ENCODE peak calls at places on chromosome 22, in ten cellular contexts. One of them, this sample, is unnamed.
A peak's percentile ranks its signal among the peaks of the same experiment; 100 is the strongest.

GRCh38 chr22:37498289-37498909 is 12.2 kb upstream of the MFNG start:
- DNase-seq in progenitor cell of endocrine pancreas: peak; percentile 73
- DNase-seq in stimulated activated CD8-positive, alpha-beta memory T cell treated with anti-CD3 and anti-CD28 coated beads, Interleukin-7, amount 100 ng/mL, for 24 hours: peak; percentile 37
- DNase-seq in GM06990: peak; percentile 70
- DNase-seq in HEK293T: peak; percentile 86
- DNase-seq in fibroblast of pulmonary artery: no peak
- DNase-seq in fibroblast of the aortic adventitia: no peak
- DNase-seq in brain pericyte: no peak
- DNase-seq in hepatic stellate cell: no peak
- DNase-seq in HFFc6: no peak
- DNase-seq in this sample: no peak

GRCh38 chr22:29308791-29309262 is 2.4 kb downstream of the GAS2L1 start:
- DNase-seq in progenitor cell of endocrine pancreas: no peak
- DNase-seq in stimulated activated CD8-positive, alpha-beta memory T cell treated with anti-CD3 and anti-CD28 coated beads, Interleukin-7, amount 100 ng/mL, for 24 hours: no peak
- DNase-seq in GM06990: no peak
- DNase-seq in HEK293T: no peak
- DNase-seq in fibroblast of pulmonary artery: peak; percentile 81
- DNase-seq in fibroblast of the aortic adventitia: peak; percentile 34
- DNase-seq in brain pericyte: no peak
- DNase-seq in hepatic stellate cell: peak; percentile 91
- DNase-seq in HFFc6: no peak
- DNase-seq in this sample: no peak

GRCh38 chr22:45423524-45423923 is 10.0 kb downstream of the RIBC2 start:
- DNase-seq in progenitor cell of endocrine pancreas: no peak
- DNase-seq in stimulated activated CD8-positive, alpha-beta memory T cell treated with anti-CD3 and anti-CD28 coated beads, Interleukin-7, amount 100 ng/mL, for 24 hours: no peak
- DNase-seq in GM06990: no peak
- DNase-seq in HEK293T: no peak
- DNase-seq in fibroblast of pulmonary artery: no peak
- DNase-seq in fibroblast of the aortic adventitia: no peak
- DNase-seq in brain pericyte: no peak
- DNase-seq in hepatic stellate cell: no peak
- DNase-seq in HFFc6: no peak
- DNase-seq in this sample: no peak

GRCh38 chr22:37610480-37611148 is 2.0 kb downstream of the GGA1 start:
- DNase-seq in progenitor cell of endocrine pancreas: no peak
- DNase-seq in stimulated activated CD8-positive, alpha-beta memory T cell treated with anti-CD3 and anti-CD28 coated beads, Interleukin-7, amount 100 ng/mL, for 24 hours: no peak
- DNase-seq in GM06990: no peak
- DNase-seq in HEK293T: no peak
- DNase-seq in fibroblast of pulmonary artery: no peak
- DNase-seq in fibroblast of the aortic adventitia: no peak
- DNase-seq in brain pericyte: no peak
- DNase-seq in hepatic stellate cell: no peak
- DNase-seq in HFFc6: no peak
- DNase-seq in this sample: no peak

GRCh38 chr22:30902496-30903357 is 65.8 kb downstream of the MORC2 start:
- DNase-seq in progenitor cell of endocrine pancreas: no peak
- DNase-seq in stimulated activated CD8-positive, alpha-beta memory T cell treated with anti-CD3 and anti-CD28 coated beads, Interleukin-7, amount 100 ng/mL, for 24 hours: no peak
- DNase-seq in GM06990: no peak
- DNase-seq in HEK293T: no peak
- DNase-seq in fibroblast of pulmonary artery: peak; percentile 20
- DNase-seq in fibroblast of the aortic adventitia: no peak
- DNase-seq in brain pericyte: no peak
- DNase-seq in hepatic stellate cell: no peak
- DNase-seq in HFFc6: no peak
- DNase-seq in this sample: no peak

GRCh38 chr22:20567993-20568417 is 60.6 kb downstream of the MED15 start:
- DNase-seq in progenitor cell of endocrine pancreas: no peak
- DNase-seq in stimulated activated CD8-positive, alpha-beta memory T cell treated with anti-CD3 and anti-CD28 coated beads, Interleukin-7, amount 100 ng/mL, for 24 hours: no peak
- DNase-seq in GM06990: no peak
- DNase-seq in HEK293T: no peak
- DNase-seq in fibroblast of pulmonary artery: peak; percentile 60
- DNase-seq in fibroblast of the aortic adventitia: peak; percentile 67
- DNase-seq in brain pericyte: no peak
- DNase-seq in hepatic stellate cell: peak; percentile 61
- DNase-seq in HFFc6: peak; percentile 66
- DNase-seq in this sample: peak; percentile 52

GRCh38 chr22:30262917-30263741 is 3.5 kb downstream of the OSM start:
- DNase-seq in progenitor cell of endocrine pancreas: peak; percentile 84
- DNase-seq in stimulated activated CD8-positive, alpha-beta memory T cell treated with anti-CD3 and anti-CD28 coated beads, Interleukin-7, amount 100 ng/mL, for 24 hours: peak; percentile 73
- DNase-seq in GM06990: no peak
- DNase-seq in HEK293T: peak; percentile 90
- DNase-seq in fibroblast of pulmonary artery: peak; percentile 70
- DNase-seq in fibroblast of the aortic adventitia: peak; percentile 71
- DNase-seq in brain pericyte: no peak
- DNase-seq in hepatic stellate cell: peak; percentile 77
- DNase-seq in HFFc6: peak; percentile 22
- DNase-seq in this sample: peak; percentile 56

GRCh38 chr22:46075764-46076531 is 74.4 kb upstream of the PPARA start:
- DNase-seq in progenitor cell of endocrine pancreas: no peak
- DNase-seq in stimulated activated CD8-positive, alpha-beta memory T cell treated with anti-CD3 and anti-CD28 coated beads, Interleukin-7, amount 100 ng/mL, for 24 hours: no peak
- DNase-seq in GM06990: no peak
- DNase-seq in HEK293T: no peak
- DNase-seq in fibroblast of pulmonary artery: no peak
- DNase-seq in fibroblast of the aortic adventitia: peak; percentile 30
- DNase-seq in brain pericyte: no peak
- DNase-seq in hepatic stellate cell: no peak
- DNase-seq in HFFc6: no peak
- DNase-seq in this sample: no peak

GRCh38 chr22:19527861-19528417 is 3.7 kb upstream of the CLDN5 start:
- DNase-seq in progenitor cell of endocrine pancreas: no peak
- DNase-seq in stimulated activated CD8-positive, alpha-beta memory T cell treated with anti-CD3 and anti-CD28 coated beads, Interleukin-7, amount 100 ng/mL, for 24 hours: no peak
- DNase-seq in GM06990: no peak
- DNase-seq in HEK293T: peak; percentile 9
- DNase-seq in fibroblast of pulmonary artery: no peak
- DNase-seq in fibroblast of the aortic adventitia: no peak
- DNase-seq in brain pericyte: no peak
- DNase-seq in hepatic stellate cell: no peak
- DNase-seq in HFFc6: peak; percentile 36
- DNase-seq in this sample: no peak

GRCh38 chr22:37154925-37155712 is 5.4 kb upstream of the IL2RB start:
- DNase-seq in progenitor cell of endocrine pancreas: no peak
- DNase-seq in stimulated activated CD8-positive, alpha-beta memory T cell treated with anti-CD3 and anti-CD28 coated beads, Interleukin-7, amount 100 ng/mL, for 24 hours: no peak
- DNase-seq in GM06990: peak; percentile 55
- DNase-seq in HEK293T: no peak
- DNase-seq in fibroblast of pulmonary artery: no peak
- DNase-seq in fibroblast of the aortic adventitia: no peak
- DNase-seq in brain pericyte: no peak
- DNase-seq in hepatic stellate cell: no peak
- DNase-seq in HFFc6: no peak
- DNase-seq in this sample: no peak

GRCh38 chr22:25777411-25777810 is 35.4 kb downstream of the MYO18B start:
- DNase-seq in progenitor cell of endocrine pancreas: no peak
- DNase-seq in stimulated activated CD8-positive, alpha-beta memory T cell treated with anti-CD3 and anti-CD28 coated beads, Interleukin-7, amount 100 ng/mL, for 24 hours: no peak
- DNase-seq in GM06990: no peak
- DNase-seq in HEK293T: no peak
- DNase-seq in fibroblast of pulmonary artery: no peak
- DNase-seq in fibroblast of the aortic adventitia: no peak
- DNase-seq in brain pericyte: no peak
- DNase-seq in hepatic stellate cell: no peak
- DNase-seq in HFFc6: no peak
- DNase-seq in this sample: no peak

GRCh38 chr22:28734393-28734792 is 7.2 kb downstream of the CHEK2 start:
- DNase-seq in progenitor cell of endocrine pancreas: no peak
- DNase-seq in stimulated activated CD8-positive, alpha-beta memory T cell treated with anti-CD3 and anti-CD28 coated beads, Interleukin-7, amount 100 ng/mL, for 24 hours: no peak
- DNase-seq in GM06990: no peak
- DNase-seq in HEK293T: no peak
- DNase-seq in fibroblast of pulmonary artery: no peak
- DNase-seq in fibroblast of the aortic adventitia: no peak
- DNase-seq in brain pericyte: no peak
- DNase-seq in hepatic stellate cell: no peak
- DNase-seq in HFFc6: no peak
- DNase-seq in this sample: no peak

GRCh38 chr22:46103181-46103580 is 47.1 kb upstream of the PPARA start:
- DNase-seq in progenitor cell of endocrine pancreas: no peak
- DNase-seq in stimulated activated CD8-positive, alpha-beta memory T cell treated with anti-CD3 and anti-CD28 coated beads, Interleukin-7, amount 100 ng/mL, for 24 hours: no peak
- DNase-seq in GM06990: no peak
- DNase-seq in HEK293T: no peak
- DNase-seq in fibroblast of pulmonary artery: no peak
- DNase-seq in fibroblast of the aortic adventitia: no peak
- DNase-seq in brain pericyte: no peak
- DNase-seq in hepatic stellate cell: no peak
- DNase-seq in HFFc6: no peak
- DNase-seq in this sample: no peak

GRCh38 chr22:26172389-26172990 is 3.2 kb downstream of the SEZ6L start:
- DNase-seq in progenitor cell of endocrine pancreas: peak; percentile 50
- DNase-seq in stimulated activated CD8-positive, alpha-beta memory T cell treated with anti-CD3 and anti-CD28 coated beads, Interleukin-7, amount 100 ng/mL, for 24 hours: no peak
- DNase-seq in GM06990: no peak
- DNase-seq in HEK293T: peak; percentile 70
- DNase-seq in fibroblast of pulmonary artery: peak; percentile 20
- DNase-seq in fibroblast of the aortic adventitia: peak; percentile 0
- DNase-seq in brain pericyte: no peak
- DNase-seq in hepatic stellate cell: peak; percentile 11
- DNase-seq in HFFc6: no peak
- DNase-seq in this sample: peak; percentile 48

This sample was measured in T47D.